ENCODE peak calls at places on chromosomes 11 and 22, in seven cellular contexts. E is activated T-helper 1 cell treated with anti-CD3 and anti-CD28 coated beads, Interleukin-12 subunit alpha, Interleukin-12 subunit beta, Interleukin-2, Interleukin-4 antibody, amounts not matched to agents 30 ng/mL and 10 ng/mL and 1 ng/mL, durations not matched to agents 14 hours and 24 hours and 36 hours; V is stimulated activated CD4-positive, alpha-beta T cell treated with anti-CD3 and anti-CD28 coated beads, TNF-alpha, amount 100 ng/mL, for 24 hours; X is activated gamma-delta T cell treated with anti-CD3 and anti-CD28 coated beads, Interleukin-2, amount 50 U/mL, for 16 hours; J is kidney tubule cell; C is activated CD8-positive, alpha-beta memory T cell treated with anti-CD3 and anti-CD28 coated beads, Interleukin-2, amount 10 ng/mL, durations not matched to agents 7 days and 5 days; Q is H4. I is an unnamed sample.

GRCh38 chr22:37502342-37503182 is 16.4 kb upstream of the MFNG start:
- DNase-seq in E (no peak), V (no peak), X (no peak), J (peak; percentile 82), C (no peak), Q (no peak), I (peak; percentile 86)

GRCh38 chr11:16831281-16832192 is 93.1 kb downstream of the C11orf58 start:
- DNase-seq in E (no peak), V (no peak), X (no peak), J (no peak), C (no peak), Q (no peak), I (no peak)

GRCh38 chr22:30556388-30556787 is 9.8 kb upstream of the SEC14L6 start:
- DNase-seq in E (no peak), V (no peak), X (no peak), J (no peak), C (no peak), Q (no peak), I (no peak)

GRCh38 chr11:76835928-76836612 is 24.6 kb upstream of the ACER3 start:
- DNase-seq in E (no peak), V (no peak), X (no peak), J (no peak), C (no peak), Q (peak; percentile 93), I (no peak)

GRCh38 chr22:45009881-45010531 is at the start of gene PHF21B:
- DNase-seq in E (peak; percentile 0), V (peak; percentile 34), X (peak; percentile 1), J (peak; percentile 42), C (peak; percentile 53), Q (peak; percentile 61), I (no peak)

GRCh38 chr11:72750556-72751292 is 1.5 kb downstream of the ARAP1 start:
- DNase-seq in E (no peak), V (no peak), X (no peak), J (no peak), C (no peak), Q (no peak), I (no peak)

GRCh38 chr22:46089426-46090041 is 60.8 kb upstream of the PPARA start:
- DNase-seq in E (no peak), V (no peak), X (no peak), J (peak; percentile 17), C (no peak), Q (no peak), I (peak; percentile 63)

GRCh38 chr22:20548806-20549205 is 41.4 kb downstream of the MED15 start:
- DNase-seq in E (no peak), V (no peak), X (no peak), J (no peak), C (no peak), Q (no peak), I (no peak)

GRCh38 chr11:64862914-64863313 is 15.5 kb downstream of the EHD1 start:
- DNase-seq in E (no peak), V (no peak), X (no peak), J (no peak), C (no peak), Q (no peak), I (peak; percentile 67)

GRCh38 chr11:65036931-65037330 is 4.1 kb upstream of the SAC3D1 start:
- DNase-seq in E (no peak), V (no peak), X (no peak), J (no peak), C (no peak), Q (no peak), I (peak; percentile 74)

GRCh38 chr22:28911777-28912669 is 28.7 kb downstream of the ZNRF3 start:
- DNase-seq in E (no peak), V (no peak), X (no peak), J (no peak), C (no peak), Q (peak; percentile 41), I (no peak)

GRCh38 chr22:39960791-39961746 is 872 bp downstream of the TMA7B start:
- DNase-seq in E (peak; percentile 71), V (peak; percentile 72), X (peak; percentile 68), J (peak; percentile 38), C (peak; percentile 95), Q (peak; percentile 94), I (peak; percentile 52)

GRCh38 chr11:2265396-2265795 is 5.0 kb downstream of the ASCL2 start:
- DNase-seq in E (peak; percentile 21), V (no peak), X (no peak), J (no peak), C (peak; percentile 53), Q (no peak), I (peak; percentile 71)

GRCh38 chr11:114483929-114484328 is 44.7 kb downstream of the REXO2 start:
- DNase-seq in E (no peak), V (no peak), X (no peak), J (no peak), C (no peak), Q (no peak), I (no peak)

GRCh38 chr11:11980841-11981308 is 27.6 kb downstream of the DKK3 start:
- DNase-seq in E (no peak), V (no peak), X (no peak), J (peak; percentile 69), C (no peak), Q (no peak), I (no peak)